ENCODE peak calls at places on chromosome 2, in five cellular contexts. X is psoas muscle, T is endothelial cell of umbilical vein, M is HAP-1, I is SJSA1. W is an unnamed sample. For H3K36me3 and H3K27me3, the result is how much of the 10 kb centered on the place peaks cover.

GRCh38 chr2:3269425-3270094 is 108.1 kb downstream of the EIPR1 start:
- DNase-seq in T (no peak), M (no peak), I (no peak), X (no peak), W (no peak)

GRCh38 chr2:168670478-168670877 is 132.0 kb upstream of the NOSTRIN start:
- DNase-seq in I (no peak), X (no peak), T (no peak), M (no peak), W (no peak)

GRCh38 chr2:36411962-36412444 is 56.4 kb downstream of the CRIM1 start:
- DNase-seq in T (peak), I (peak), X (no peak), M (no peak), W (no peak)

GRCh38 chr2:119059287-119059686 is 99.3 kb downstream of the C1QL2 start:
- DNase-seq in M (no peak), I (no peak), T (no peak), X (no peak), W (no peak)

GRCh38 chr2:212595036-212595654 is 56.5 kb upstream of the ERBB4 start:
- DNase-seq in T (no peak), I (no peak), X (no peak), M (no peak), W (no peak)

GRCh38 chr2:210938228-210938627 is 381.8 kb downstream of the CPS1 start:
- DNase-seq in T (no peak), M (no peak), I (no peak), X (no peak), W (no peak)

GRCh38 chr2:191917430-191917881 is 70.6 kb upstream of the CAVIN2 start:
- DNase-seq in I (no peak), M (no peak), T (peak), X (no peak), W (no peak)

GRCh38 chr2:191701696-191702095 is 23.8 kb downstream of the NABP1 start:
- DNase-seq in X (no peak), T (no peak), I (no peak), M (no peak), W (no peak)

GRCh38 chr2:229971298-229971790 is 49.0 kb downstream of the FBXO36 start:
- DNase-seq in I (no peak), T (no peak), X (no peak), M (no peak), W (no peak)

GRCh38 chr2:102101844-102102635 is 40.5 kb upstream of the IL1R1 start:
- DNase-seq in M (no peak), X (no peak), I (no peak), T (no peak), W (no peak)

GRCh38 chr2:10533811-10534321 is 85.7 kb upstream of the ODC1 start:
- DNase-seq in M (no peak), X (no peak), T (no peak), I (no peak), W (no peak)

GRCh38 chr2:41782306-41783158 is 265.3 kb upstream of the PKDCC start:
- DNase-seq in X (no peak), M (peak), I (peak), T (peak), W (no peak)

GRCh38 chr2:54912305-54912704 is 137.9 kb downstream of the RTN4 start:
- DNase-seq in X (no peak), I (no peak), M (no peak), T (no peak), W (no peak)

GRCh38 chr2:85600951-85601770 is 1.3 kb downstream of the TMEM150A start:
- DNase-seq in X (no peak), T (no peak), I (no peak), M (no peak), W (no peak)

GRCh38 chr2:60560734-60561649 is 7.5 kb upstream of the BCL11A start:
- DNase-seq in X (no peak), M (peak), T (no peak), I (peak), W (no peak)

GRCh38 chr2:151241224-151241623 is 20.4 kb downstream of the RBM43 start:
- DNase-seq in T (no peak), I (no peak), M (no peak), X (no peak), W (no peak)

GRCh38 chr2:72996152-72996502 is 75.4 kb downstream of the SFXN5 start:
- DNase-seq in I (no peak), T (no peak), M (no peak), X (no peak), W (no peak)

GRCh38 chr2:241638063-241638660 is 669 bp downstream of the ATG4B start:
- DNase-seq in T (peak), M (no peak), X (no peak), I (peak), W (no peak)

GRCh38 chr2:240498171-240498957 is 59.4 kb downstream of the ANKMY1 start:
- DNase-seq in T (no peak), M (no peak), I (no peak), X (no peak), W (no peak)

GRCh38 chr2:64352292-64352691 is 101.7 kb upstream of the LGALSL start:
- DNase-seq in M (no peak), T (no peak), I (no peak), X (no peak), W (no peak)

GRCh38 chr2:230418341-230419016 is 2.5 kb downstream of the SP100 start:
- DNase-seq in T (peak), M (no peak), X (no peak), I (no peak), W (no peak)

GRCh38 chr2:96866149-96866548 is 3.7 kb downstream of the SEMA4C start:
- DNase-seq in T (no peak), X (no peak), I (no peak), M (no peak), W (no peak)

GRCh38 chr2:151886235-151886634 is 58.0 kb upstream of the ARL5A start:
- DNase-seq in T (peak), I (no peak), X (no peak), M (no peak), W (no peak)

DNA sequence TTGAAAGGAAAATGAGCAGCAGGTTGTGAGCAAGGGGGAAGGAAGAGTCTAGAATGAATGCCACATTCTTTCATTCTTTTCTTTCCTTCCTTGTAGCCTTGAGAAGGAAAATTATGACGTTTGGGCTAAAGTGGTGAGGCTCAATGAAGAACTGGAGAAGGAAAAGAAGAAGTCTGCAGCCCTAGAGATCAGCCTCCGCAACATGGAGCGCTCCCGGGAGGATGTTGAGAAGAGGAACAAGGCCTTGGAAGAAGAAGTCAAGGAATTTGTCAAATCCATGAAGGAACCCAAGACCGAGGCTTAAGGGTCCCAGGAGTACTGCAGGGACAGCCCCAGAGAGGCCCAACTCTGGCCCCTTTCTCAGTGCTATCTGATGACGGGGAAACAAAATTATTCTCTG is 45.3 kb downstream of the BMP10 start:
- DNase-seq in I (no peak), T (no peak), M (no peak), X (no peak), W (no peak)
- H3K36me3 ChIP-seq in I (under half), T (under half), M (under half), X (under half), W (under half)

GRCh38 chr2:15845737-15846405 is 94.5 kb upstream of the MYCN start:
- DNase-seq in T (no peak), M (no peak), I (no peak), X (no peak), W (no peak)
- H3K4me3 ChIP-seq in T (no peak), M (no peak), I (no peak), X (no peak), W (no peak)

GRCh38 chr2:46293466-46293865 is 3.7 kb upstream of the EPAS1 start:
- DNase-seq in M (no peak), X (no peak), I (no peak), T (no peak), W (no peak)
- H3K27me3 ChIP-seq in M (under half), X (under half), I (under half), T (under half), W (under half)

GRCh38 chr2:238080518-238080917 is 19.6 kb upstream of the ESPNL start:
- DNase-seq in M (no peak), I (no peak), X (no peak), T (no peak), W (no peak)
- H3K36me3 ChIP-seq in M (under half), I (under half), X (under half), T (under half), W (under half)

DNA sequence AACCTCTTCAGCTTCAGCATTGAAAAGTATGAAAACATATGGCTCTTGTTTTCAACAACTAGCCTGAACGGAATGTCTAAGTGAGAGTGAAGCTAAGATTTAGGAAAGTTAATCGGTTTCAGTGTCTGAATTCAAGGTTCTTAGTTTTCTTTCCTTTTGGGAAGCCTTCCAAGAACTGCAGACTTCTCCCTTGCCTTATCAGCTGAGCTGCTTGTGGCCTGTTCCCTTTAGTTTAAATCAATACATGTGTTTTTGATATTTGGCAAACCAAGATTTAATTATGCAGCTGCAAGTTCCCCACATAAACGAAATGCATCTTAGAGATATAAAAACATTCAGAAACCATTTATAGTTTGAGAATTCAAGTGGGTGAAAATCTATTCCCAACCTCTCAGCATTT is 274.3 kb upstream of the NRP2 start:
- DNase-seq in X (no peak), T (peak), M (no peak), I (no peak), W (peak)
- H3K4me3 ChIP-seq in X (no peak), T (no peak), M (no peak), I (no peak), W (no peak)

DNA sequence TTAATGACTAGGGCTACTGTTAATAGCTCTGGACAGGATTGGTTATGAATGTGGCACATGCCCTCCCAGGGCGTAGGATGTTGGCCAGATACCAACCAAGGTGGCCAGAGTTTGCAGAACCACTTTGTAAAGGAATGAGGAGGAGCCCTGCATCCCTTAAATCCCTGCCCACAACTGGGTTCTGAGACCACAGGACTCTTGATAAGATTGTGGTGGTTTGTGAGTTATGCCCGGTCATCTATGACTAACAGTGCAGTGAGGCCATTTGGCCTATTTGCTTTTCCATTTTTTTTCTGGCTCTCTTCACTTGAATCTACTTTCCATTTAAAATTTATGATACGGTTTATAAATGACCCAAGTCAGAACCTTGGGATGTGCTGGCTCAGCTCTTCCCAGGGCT is 294.5 kb downstream of the PRKCE start:
- DNase-seq in X (no peak), I (peak), M (no peak), T (no peak), W (no peak)
- H3K27me3 ChIP-seq in X (under half), I (under half), M (under half), T (under half), W (under half)

DNA sequence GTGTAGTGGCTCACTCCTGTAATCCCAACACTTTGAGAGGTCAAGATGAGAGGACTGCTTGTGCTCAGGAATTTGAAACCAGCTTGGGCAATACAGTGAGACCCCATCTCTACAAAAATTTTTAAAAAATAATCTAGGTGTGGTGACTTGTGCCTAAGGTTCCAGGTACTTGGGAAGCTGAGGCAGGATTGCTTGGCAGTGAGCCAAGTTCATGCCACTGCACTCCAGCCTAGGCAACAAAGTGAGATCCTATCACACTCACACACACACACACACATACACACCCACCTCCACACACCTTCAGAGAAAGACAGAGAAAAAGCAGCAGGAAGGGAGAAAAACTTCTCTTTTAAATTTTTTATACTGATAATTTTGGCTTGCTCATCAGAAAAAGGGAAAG is 25.8 kb downstream of the FAM168B start:
- DNase-seq in X (no peak), T (no peak), M (no peak), I (no peak), W (no peak)
- H3K36me3 ChIP-seq in X (half or more), T (under half), M (half or more), I (half or more), W (under half)